ENCODE peak calls at places on chromosome 15, in six cellular contexts. One of them, this sample, is unnamed.

GRCh38 chr15:65101418-65101890 is 13.5 kb downstream of the UBAP1L start:
- DNase-seq in HEK293T: peak; percentile 53
- DNase-seq in AG04450: peak; percentile 36
- DNase-seq in ecto neural progenitor cell: peak; percentile 88
- DNase-seq in COR-L47: peak; percentile 27
- DNase-seq in stimulated activated CD8-positive, alpha-beta memory T cell treated with anti-CD3 and anti-CD28 coated beads, Interleukin-7, amount 100 ng/mL, for 24 hours: peak; percentile 24
- DNase-seq in this sample: peak; percentile 37

GRCh38 chr15:36024066-36024465 is 478.1 kb upstream of the DPH6 start:
- DNase-seq in COR-L47: no peak
- DNase-seq in AG04450: no peak
- DNase-seq in HEK293T: no peak
- DNase-seq in ecto neural progenitor cell: no peak
- DNase-seq in stimulated activated CD8-positive, alpha-beta memory T cell treated with anti-CD3 and anti-CD28 coated beads, Interleukin-7, amount 100 ng/mL, for 24 hours: no peak
- DNase-seq in this sample: peak; percentile 4

GRCh38 chr15:50135123-50135541 is 16.1 kb upstream of the ATP8B4 start:
- DNase-seq in stimulated activated CD8-positive, alpha-beta memory T cell treated with anti-CD3 and anti-CD28 coated beads, Interleukin-7, amount 100 ng/mL, for 24 hours: no peak
- DNase-seq in HEK293T: no peak
- DNase-seq in COR-L47: no peak
- DNase-seq in AG04450: no peak
- DNase-seq in ecto neural progenitor cell: no peak
- DNase-seq in this sample: peak; percentile 42

GRCh38 chr15:51799174-51799907 is 30.1 kb upstream of the TMOD3 start:
- DNase-seq in HEK293T: no peak
- DNase-seq in COR-L47: no peak
- DNase-seq in ecto neural progenitor cell: no peak
- DNase-seq in stimulated activated CD8-positive, alpha-beta memory T cell treated with anti-CD3 and anti-CD28 coated beads, Interleukin-7, amount 100 ng/mL, for 24 hours: no peak
- DNase-seq in AG04450: no peak
- DNase-seq in this sample: no peak

GRCh38 chr15:46309914-46310313 is 675.1 kb downstream of the SQOR start:
- DNase-seq in AG04450: no peak
- DNase-seq in ecto neural progenitor cell: no peak
- DNase-seq in stimulated activated CD8-positive, alpha-beta memory T cell treated with anti-CD3 and anti-CD28 coated beads, Interleukin-7, amount 100 ng/mL, for 24 hours: no peak
- DNase-seq in HEK293T: no peak
- DNase-seq in COR-L47: peak; percentile 67
- DNase-seq in this sample: no peak

GRCh38 chr15:70947369-70948335 is 55.0 kb downstream of the LRRC49 start:
- DNase-seq in stimulated activated CD8-positive, alpha-beta memory T cell treated with anti-CD3 and anti-CD28 coated beads, Interleukin-7, amount 100 ng/mL, for 24 hours: no peak
- DNase-seq in COR-L47: no peak
- DNase-seq in AG04450: no peak
- DNase-seq in ecto neural progenitor cell: no peak
- DNase-seq in HEK293T: no peak
- DNase-seq in this sample: no peak

GRCh38 chr15:31236184-31237041 is 90.2 kb upstream of the KLF13 start:
- DNase-seq in ecto neural progenitor cell: no peak
- DNase-seq in AG04450: peak; percentile 90
- DNase-seq in HEK293T: peak; percentile 16
- DNase-seq in stimulated activated CD8-positive, alpha-beta memory T cell treated with anti-CD3 and anti-CD28 coated beads, Interleukin-7, amount 100 ng/mL, for 24 hours: no peak
- DNase-seq in COR-L47: peak; percentile 98
- DNase-seq in this sample: peak; percentile 86

GRCh38 chr15:85642693-85643058 is 152.0 kb downstream of the KLHL25 start:
- DNase-seq in COR-L47: no peak
- DNase-seq in ecto neural progenitor cell: no peak
- DNase-seq in HEK293T: no peak
- DNase-seq in AG04450: no peak
- DNase-seq in stimulated activated CD8-positive, alpha-beta memory T cell treated with anti-CD3 and anti-CD28 coated beads, Interleukin-7, amount 100 ng/mL, for 24 hours: no peak
- DNase-seq in this sample: no peak

GRCh38 chr15:38842991-38843610 is 278.5 kb upstream of the RASGRP1 start:
- DNase-seq in ecto neural progenitor cell: no peak
- DNase-seq in AG04450: no peak
- DNase-seq in COR-L47: no peak
- DNase-seq in stimulated activated CD8-positive, alpha-beta memory T cell treated with anti-CD3 and anti-CD28 coated beads, Interleukin-7, amount 100 ng/mL, for 24 hours: no peak
- DNase-seq in HEK293T: no peak
- DNase-seq in this sample: no peak

GRCh38 chr15:85581495-85581894 is 201.1 kb downstream of the AKAP13 start:
- DNase-seq in HEK293T: no peak
- DNase-seq in AG04450: no peak
- DNase-seq in stimulated activated CD8-positive, alpha-beta memory T cell treated with anti-CD3 and anti-CD28 coated beads, Interleukin-7, amount 100 ng/mL, for 24 hours: no peak
- DNase-seq in COR-L47: no peak
- DNase-seq in ecto neural progenitor cell: no peak
- DNase-seq in this sample: no peak

GRCh38 chr15:89125038-89125826 is 37.0 kb downstream of the ABHD2 start:
- DNase-seq in COR-L47: no peak
- DNase-seq in AG04450: no peak
- DNase-seq in stimulated activated CD8-positive, alpha-beta memory T cell treated with anti-CD3 and anti-CD28 coated beads, Interleukin-7, amount 100 ng/mL, for 24 hours: no peak
- DNase-seq in HEK293T: no peak
- DNase-seq in ecto neural progenitor cell: no peak
- DNase-seq in this sample: no peak

GRCh38 chr15:79041598-79042175 is 48.9 kb downstream of the RASGRF1 start:
- DNase-seq in COR-L47: no peak
- DNase-seq in ecto neural progenitor cell: no peak
- DNase-seq in HEK293T: no peak
- DNase-seq in stimulated activated CD8-positive, alpha-beta memory T cell treated with anti-CD3 and anti-CD28 coated beads, Interleukin-7, amount 100 ng/mL, for 24 hours: no peak
- DNase-seq in AG04450: no peak
- DNase-seq in this sample: no peak

GRCh38 chr15:72173401-72173800 is 24.2 kb downstream of the GRAMD2A start:
- DNase-seq in COR-L47: no peak
- DNase-seq in ecto neural progenitor cell: no peak
- DNase-seq in stimulated activated CD8-positive, alpha-beta memory T cell treated with anti-CD3 and anti-CD28 coated beads, Interleukin-7, amount 100 ng/mL, for 24 hours: no peak
- DNase-seq in HEK293T: no peak
- DNase-seq in AG04450: no peak
- DNase-seq in this sample: no peak

GRCh38 chr15:101100593-101101442 is 151.0 kb downstream of the CHSY1 start:
- DNase-seq in stimulated activated CD8-positive, alpha-beta memory T cell treated with anti-CD3 and anti-CD28 coated beads, Interleukin-7, amount 100 ng/mL, for 24 hours: no peak
- DNase-seq in HEK293T: no peak
- DNase-seq in ecto neural progenitor cell: peak; percentile 44
- DNase-seq in COR-L47: no peak
- DNase-seq in AG04450: no peak
- DNase-seq in this sample: no peak

GRCh38 chr15:45855210-45855906 is 220.5 kb downstream of the SQOR start:
- DNase-seq in ecto neural progenitor cell: no peak
- DNase-seq in HEK293T: no peak
- DNase-seq in stimulated activated CD8-positive, alpha-beta memory T cell treated with anti-CD3 and anti-CD28 coated beads, Interleukin-7, amount 100 ng/mL, for 24 hours: no peak
- DNase-seq in COR-L47: peak; percentile 32
- DNase-seq in AG04450: no peak
- DNase-seq in this sample: no peak

GRCh38 chr15:62958528-62958927 is 84.0 kb upstream of the TPM1 start:
- DNase-seq in HEK293T: no peak
- DNase-seq in stimulated activated CD8-positive, alpha-beta memory T cell treated with anti-CD3 and anti-CD28 coated beads, Interleukin-7, amount 100 ng/mL, for 24 hours: no peak
- DNase-seq in AG04450: no peak
- DNase-seq in COR-L47: no peak
- DNase-seq in ecto neural progenitor cell: no peak
- DNase-seq in this sample: no peak

GRCh38 chr15:86178845-86179244 is 99.2 kb downstream of the AGBL1 start:
- DNase-seq in HEK293T: no peak
- DNase-seq in AG04450: no peak
- DNase-seq in stimulated activated CD8-positive, alpha-beta memory T cell treated with anti-CD3 and anti-CD28 coated beads, Interleukin-7, amount 100 ng/mL, for 24 hours: no peak
- DNase-seq in COR-L47: no peak
- DNase-seq in ecto neural progenitor cell: no peak
- DNase-seq in this sample: no peak

GRCh38 chr15:63818191-63818590 is 15.6 kb downstream of the HERC1 start:
- DNase-seq in HEK293T: no peak
- DNase-seq in ecto neural progenitor cell: no peak
- DNase-seq in stimulated activated CD8-positive, alpha-beta memory T cell treated with anti-CD3 and anti-CD28 coated beads, Interleukin-7, amount 100 ng/mL, for 24 hours: no peak
- DNase-seq in COR-L47: no peak
- DNase-seq in AG04450: no peak
- DNase-seq in this sample: no peak

GRCh38 chr15:32784571-32784970 is 66.8 kb downstream of the GREM1 start:
- DNase-seq in ecto neural progenitor cell: no peak
- DNase-seq in AG04450: no peak
- DNase-seq in stimulated activated CD8-positive, alpha-beta memory T cell treated with anti-CD3 and anti-CD28 coated beads, Interleukin-7, amount 100 ng/mL, for 24 hours: no peak
- DNase-seq in COR-L47: no peak
- DNase-seq in HEK293T: no peak
- DNase-seq in this sample: no peak

GRCh38 chr15:45522179-45522930 is at the start of gene SLC30A4:
- DNase-seq in ecto neural progenitor cell: peak; percentile 79
- DNase-seq in HEK293T: peak; percentile 55
- DNase-seq in COR-L47: peak; percentile 55
- DNase-seq in AG04450: no peak
- DNase-seq in stimulated activated CD8-positive, alpha-beta memory T cell treated with anti-CD3 and anti-CD28 coated beads, Interleukin-7, amount 100 ng/mL, for 24 hours: peak; percentile 30
- DNase-seq in this sample: peak; percentile 71

GRCh38 chr15:48928877-48929538 is 34.7 kb downstream of the SHC4 start:
- DNase-seq in stimulated activated CD8-positive, alpha-beta memory T cell treated with anti-CD3 and anti-CD28 coated beads, Interleukin-7, amount 100 ng/mL, for 24 hours: no peak
- DNase-seq in AG04450: no peak
- DNase-seq in COR-L47: no peak
- DNase-seq in HEK293T: no peak
- DNase-seq in ecto neural progenitor cell: no peak
- DNase-seq in this sample: peak; percentile 42

GRCh38 chr15:72227192-72227586 is 3.8 kb downstream of the PKM start:
- DNase-seq in AG04450: no peak
- DNase-seq in COR-L47: no peak
- DNase-seq in stimulated activated CD8-positive, alpha-beta memory T cell treated with anti-CD3 and anti-CD28 coated beads, Interleukin-7, amount 100 ng/mL, for 24 hours: no peak
- DNase-seq in HEK293T: no peak
- DNase-seq in ecto neural progenitor cell: no peak
- DNase-seq in this sample: peak; percentile 87

GRCh38 chr15:89857673-89858072 is 36.1 kb downstream of the AP3S2 start:
- DNase-seq in AG04450: no peak
- DNase-seq in ecto neural progenitor cell: no peak
- DNase-seq in COR-L47: no peak
- DNase-seq in HEK293T: no peak
- DNase-seq in stimulated activated CD8-positive, alpha-beta memory T cell treated with anti-CD3 and anti-CD28 coated beads, Interleukin-7, amount 100 ng/mL, for 24 hours: no peak
- DNase-seq in this sample: no peak

GRCh38 chr15:60396100-60396499 is 1.7 kb downstream of the ANXA2 start:
- DNase-seq in HEK293T: no peak
- DNase-seq in ecto neural progenitor cell: no peak
- DNase-seq in COR-L47: no peak
- DNase-seq in stimulated activated CD8-positive, alpha-beta memory T cell treated with anti-CD3 and anti-CD28 coated beads, Interleukin-7, amount 100 ng/mL, for 24 hours: no peak
- DNase-seq in AG04450: no peak
- DNase-seq in this sample: peak; percentile 39

GRCh38 chr15:81377871-81378270 is 3.9 kb upstream of the TMC3 start:
- DNase-seq in COR-L47: no peak
- DNase-seq in stimulated activated CD8-positive, alpha-beta memory T cell treated with anti-CD3 and anti-CD28 coated beads, Interleukin-7, amount 100 ng/mL, for 24 hours: no peak
- DNase-seq in AG04450: no peak
- DNase-seq in HEK293T: no peak
- DNase-seq in ecto neural progenitor cell: no peak
- DNase-seq in this sample: no peak

GRCh38 chr15:56871180-56871579 is 47.3 kb upstream of the TCF12 start:
- DNase-seq in AG04450: peak; percentile 67
- DNase-seq in stimulated activated CD8-positive, alpha-beta memory T cell treated with anti-CD3 and anti-CD28 coated beads, Interleukin-7, amount 100 ng/mL, for 24 hours: no peak
- DNase-seq in COR-L47: no peak
- DNase-seq in ecto neural progenitor cell: no peak
- DNase-seq in HEK293T: no peak
- DNase-seq in this sample: peak; percentile 58

GRCh38 chr15:92184679-92185230 is 208.9 kb upstream of the ST8SIA2 start:
- DNase-seq in COR-L47: no peak
- DNase-seq in HEK293T: no peak
- DNase-seq in AG04450: no peak
- DNase-seq in ecto neural progenitor cell: no peak
- DNase-seq in stimulated activated CD8-positive, alpha-beta memory T cell treated with anti-CD3 and anti-CD28 coated beads, Interleukin-7, amount 100 ng/mL, for 24 hours: no peak
- DNase-seq in this sample: no peak

GRCh38 chr15:71752604-71753289 is 57.6 kb upstream of the NR2E3 start:
- DNase-seq in ecto neural progenitor cell: no peak
- DNase-seq in COR-L47: peak; percentile 37
- DNase-seq in AG04450: peak; percentile 46
- DNase-seq in stimulated activated CD8-positive, alpha-beta memory T cell treated with anti-CD3 and anti-CD28 coated beads, Interleukin-7, amount 100 ng/mL, for 24 hours: no peak
- DNase-seq in HEK293T: peak; percentile 48
- DNase-seq in this sample: peak; percentile 94

GRCh38 chr15:58425834-58426233 is 6.0 kb upstream of the LIPC start:
- DNase-seq in AG04450: no peak
- DNase-seq in stimulated activated CD8-positive, alpha-beta memory T cell treated with anti-CD3 and anti-CD28 coated beads, Interleukin-7, amount 100 ng/mL, for 24 hours: no peak
- DNase-seq in ecto neural progenitor cell: no peak
- DNase-seq in HEK293T: no peak
- DNase-seq in COR-L47: no peak
- DNase-seq in this sample: no peak

GRCh38 chr15:70504305-70504951 is 258.9 kb downstream of the UACA start:
- DNase-seq in stimulated activated CD8-positive, alpha-beta memory T cell treated with anti-CD3 and anti-CD28 coated beads, Interleukin-7, amount 100 ng/mL, for 24 hours: no peak
- DNase-seq in AG04450: no peak
- DNase-seq in ecto neural progenitor cell: no peak
- DNase-seq in COR-L47: no peak
- DNase-seq in HEK293T: no peak
- DNase-seq in this sample: peak; percentile 83

GRCh38 chr15:65595960-65596359 is 15.0 kb downstream of the INTS14 start:
- DNase-seq in ecto neural progenitor cell: no peak
- DNase-seq in COR-L47: peak; percentile 11
- DNase-seq in stimulated activated CD8-positive, alpha-beta memory T cell treated with anti-CD3 and anti-CD28 coated beads, Interleukin-7, amount 100 ng/mL, for 24 hours: no peak
- DNase-seq in HEK293T: no peak
- DNase-seq in AG04450: no peak
- DNase-seq in this sample: no peak

GRCh38 chr15:62164500-62165028 is 521 bp downstream of the C2CD4B start:
- DNase-seq in ecto neural progenitor cell: peak; percentile 72
- DNase-seq in COR-L47: no peak
- DNase-seq in AG04450: no peak
- DNase-seq in stimulated activated CD8-positive, alpha-beta memory T cell treated with anti-CD3 and anti-CD28 coated beads, Interleukin-7, amount 100 ng/mL, for 24 hours: no peak
- DNase-seq in HEK293T: no peak
- DNase-seq in this sample: peak; percentile 22

GRCh38 chr15:59074607-59075006 is 30.3 kb upstream of the CCNB2 start:
- DNase-seq in COR-L47: no peak
- DNase-seq in AG04450: no peak
- DNase-seq in stimulated activated CD8-positive, alpha-beta memory T cell treated with anti-CD3 and anti-CD28 coated beads, Interleukin-7, amount 100 ng/mL, for 24 hours: no peak
- DNase-seq in HEK293T: no peak
- DNase-seq in ecto neural progenitor cell: no peak
- DNase-seq in this sample: no peak

GRCh38 chr15:67307156-67307555 is 52.6 kb downstream of the IQCH start:
- DNase-seq in COR-L47: no peak
- DNase-seq in ecto neural progenitor cell: no peak
- DNase-seq in stimulated activated CD8-positive, alpha-beta memory T cell treated with anti-CD3 and anti-CD28 coated beads, Interleukin-7, amount 100 ng/mL, for 24 hours: no peak
- DNase-seq in AG04450: no peak
- DNase-seq in HEK293T: no peak
- DNase-seq in this sample: no peak

GRCh38 chr15:34318277-34319079 is 19.1 kb downstream of the SLC12A6 start:
- DNase-seq in COR-L47: no peak
- DNase-seq in ecto neural progenitor cell: peak; percentile 65
- DNase-seq in stimulated activated CD8-positive, alpha-beta memory T cell treated with anti-CD3 and anti-CD28 coated beads, Interleukin-7, amount 100 ng/mL, for 24 hours: no peak
- DNase-seq in AG04450: no peak
- DNase-seq in HEK293T: peak; percentile 53
- DNase-seq in this sample: peak; percentile 40